ENCODE peak calls at places on chromosomes 7 and 10, in four cellular contexts. One of them, this sample, is unnamed.

GRCh38 chr10:79081353-79082034 is 12.7 kb downstream of the ZMIZ1 start:
- DNase-seq in left ventricle myocardium superior: peak
- DNase-seq in stimulated activated CD4-positive, alpha-beta T cell treated with anti-CD3 and anti-CD28 coated beads, Interleukin-12 subunit alpha, Interleukin-12 subunit beta, amount 100 ng/mL, for 48 hours: no peak
- DNase-seq in foreskin keratinocyte: no peak
- DNase-seq in this sample: no peak

GRCh38 chr7:105876964-105877601 is 684 bp upstream of the ATXN7L1 start:
- DNase-seq in foreskin keratinocyte: peak
- DNase-seq in stimulated activated CD4-positive, alpha-beta T cell treated with anti-CD3 and anti-CD28 coated beads, Interleukin-12 subunit alpha, Interleukin-12 subunit beta, amount 100 ng/mL, for 48 hours: no peak
- DNase-seq in left ventricle myocardium superior: peak
- DNase-seq in this sample: peak

GRCh38 chr7:151769189-151769821 is 107.6 kb downstream of the PRKAG2 start:
- DNase-seq in stimulated activated CD4-positive, alpha-beta T cell treated with anti-CD3 and anti-CD28 coated beads, Interleukin-12 subunit alpha, Interleukin-12 subunit beta, amount 100 ng/mL, for 48 hours: no peak
- DNase-seq in left ventricle myocardium superior: no peak
- DNase-seq in foreskin keratinocyte: no peak
- DNase-seq in this sample: no peak

GRCh38 chr10:60206735-60207134 is 182.9 kb downstream of the ANK3 start:
- DNase-seq in stimulated activated CD4-positive, alpha-beta T cell treated with anti-CD3 and anti-CD28 coated beads, Interleukin-12 subunit alpha, Interleukin-12 subunit beta, amount 100 ng/mL, for 48 hours: no peak
- DNase-seq in left ventricle myocardium superior: no peak
- DNase-seq in foreskin keratinocyte: no peak
- DNase-seq in this sample: no peak

GRCh38 chr7:113816639-113817038 is 102.2 kb downstream of the PPP1R3A start:
- DNase-seq in left ventricle myocardium superior: no peak
- DNase-seq in foreskin keratinocyte: no peak
- DNase-seq in stimulated activated CD4-positive, alpha-beta T cell treated with anti-CD3 and anti-CD28 coated beads, Interleukin-12 subunit alpha, Interleukin-12 subunit beta, amount 100 ng/mL, for 48 hours: no peak
- DNase-seq in this sample: no peak

GRCh38 chr10:85784792-85785191 is 581.8 kb downstream of the GRID1 start:
- DNase-seq in foreskin keratinocyte: no peak
- DNase-seq in stimulated activated CD4-positive, alpha-beta T cell treated with anti-CD3 and anti-CD28 coated beads, Interleukin-12 subunit alpha, Interleukin-12 subunit beta, amount 100 ng/mL, for 48 hours: no peak
- DNase-seq in left ventricle myocardium superior: no peak
- DNase-seq in this sample: no peak

GRCh38 chr7:83836028-83836427 is 187.1 kb upstream of the SEMA3E start:
- DNase-seq in stimulated activated CD4-positive, alpha-beta T cell treated with anti-CD3 and anti-CD28 coated beads, Interleukin-12 subunit alpha, Interleukin-12 subunit beta, amount 100 ng/mL, for 48 hours: no peak
- DNase-seq in foreskin keratinocyte: no peak
- DNase-seq in left ventricle myocardium superior: no peak
- DNase-seq in this sample: no peak

GRCh38 chr10:102819054-102819453 is 18.2 kb downstream of the CYP17A1 start:
- DNase-seq in foreskin keratinocyte: no peak
- DNase-seq in stimulated activated CD4-positive, alpha-beta T cell treated with anti-CD3 and anti-CD28 coated beads, Interleukin-12 subunit alpha, Interleukin-12 subunit beta, amount 100 ng/mL, for 48 hours: no peak
- DNase-seq in left ventricle myocardium superior: no peak
- DNase-seq in this sample: no peak

GRCh38 chr10:78815702-78816334 is 252.9 kb upstream of the ZMIZ1 start:
- DNase-seq in left ventricle myocardium superior: no peak
- DNase-seq in foreskin keratinocyte: no peak
- DNase-seq in stimulated activated CD4-positive, alpha-beta T cell treated with anti-CD3 and anti-CD28 coated beads, Interleukin-12 subunit alpha, Interleukin-12 subunit beta, amount 100 ng/mL, for 48 hours: no peak
- DNase-seq in this sample: no peak

GRCh38 chr10:36802523-36803153 is 322.8 kb upstream of the ANKRD30A start:
- DNase-seq in left ventricle myocardium superior: peak
- DNase-seq in foreskin keratinocyte: no peak
- DNase-seq in stimulated activated CD4-positive, alpha-beta T cell treated with anti-CD3 and anti-CD28 coated beads, Interleukin-12 subunit alpha, Interleukin-12 subunit beta, amount 100 ng/mL, for 48 hours: no peak
- DNase-seq in this sample: no peak

GRCh38 chr7:47885309-47886000 is 62.8 kb downstream of the PKD1L1 start:
- DNase-seq in foreskin keratinocyte: no peak
- DNase-seq in stimulated activated CD4-positive, alpha-beta T cell treated with anti-CD3 and anti-CD28 coated beads, Interleukin-12 subunit alpha, Interleukin-12 subunit beta, amount 100 ng/mL, for 48 hours: no peak
- DNase-seq in left ventricle myocardium superior: no peak
- DNase-seq in this sample: no peak